ENCODE peak calls at places on chromosomes 7 and 10, in six cellular contexts. One of them, this sample, is unnamed.

GRCh38 chr7:151677581-151678226 is 158.0 kb upstream of the RHEB start:
- DNase-seq in renal cortical epithelial cell: no peak
- DNase-seq in pons: no peak
- DNase-seq in C1 segment of cervical spinal cord: no peak
- DNase-seq in myocyte: no peak
- DNase-seq in NCI-H2081: no peak
- DNase-seq in this sample: peak

GRCh38 chr10:112951349-112952281 is 1.6 kb downstream of the TCF7L2 start:
- DNase-seq in pons: peak
- DNase-seq in renal cortical epithelial cell: peak
- DNase-seq in myocyte: peak
- DNase-seq in NCI-H2081: no peak
- DNase-seq in C1 segment of cervical spinal cord: peak
- DNase-seq in this sample: peak

GRCh38 chr7:112201421-112201820 is 4.8 kb downstream of the DOCK4 start:
- DNase-seq in pons: no peak
- DNase-seq in renal cortical epithelial cell: peak
- DNase-seq in myocyte: no peak
- DNase-seq in C1 segment of cervical spinal cord: no peak
- DNase-seq in NCI-H2081: no peak
- DNase-seq in this sample: no peak

GRCh38 chr7:142782922-142783900 is 12.4 kb downstream of the PRSS2 start:
- DNase-seq in myocyte: peak
- DNase-seq in pons: peak
- DNase-seq in renal cortical epithelial cell: peak
- DNase-seq in NCI-H2081: peak
- DNase-seq in C1 segment of cervical spinal cord: peak
- DNase-seq in this sample: peak

GRCh38 chr10:83458611-83459010 is 680.7 kb upstream of the GHITM start:
- DNase-seq in pons: no peak
- DNase-seq in myocyte: no peak
- DNase-seq in C1 segment of cervical spinal cord: no peak
- DNase-seq in NCI-H2081: no peak
- DNase-seq in renal cortical epithelial cell: no peak
- DNase-seq in this sample: no peak

GRCh38 chr10:132252412-132252811 is 55.3 kb downstream of the STK32C start:
- DNase-seq in NCI-H2081: no peak
- DNase-seq in pons: no peak
- DNase-seq in myocyte: no peak
- DNase-seq in C1 segment of cervical spinal cord: no peak
- DNase-seq in renal cortical epithelial cell: no peak
- DNase-seq in this sample: no peak

GRCh38 chr7:7772385-7772784 is 54.0 kb upstream of the RPA3 start:
- DNase-seq in pons: peak
- DNase-seq in NCI-H2081: no peak
- DNase-seq in renal cortical epithelial cell: peak
- DNase-seq in myocyte: peak
- DNase-seq in C1 segment of cervical spinal cord: no peak
- DNase-seq in this sample: no peak

GRCh38 chr10:499991-500390 is 189.5 kb downstream of the DIP2C start:
- DNase-seq in NCI-H2081: no peak
- DNase-seq in C1 segment of cervical spinal cord: no peak
- DNase-seq in renal cortical epithelial cell: no peak
- DNase-seq in myocyte: no peak
- DNase-seq in pons: no peak
- DNase-seq in this sample: no peak

GRCh38 chr10:22230331-22230833 is 12.6 kb upstream of the EBLN1 start:
- DNase-seq in NCI-H2081: peak
- DNase-seq in C1 segment of cervical spinal cord: no peak
- DNase-seq in renal cortical epithelial cell: peak
- DNase-seq in myocyte: peak
- DNase-seq in pons: peak
- DNase-seq in this sample: no peak

GRCh38 chr7:75884401-75884800 is 5.6 kb downstream of the RHBDD2 start:
- DNase-seq in renal cortical epithelial cell: no peak
- DNase-seq in myocyte: no peak
- DNase-seq in NCI-H2081: no peak
- DNase-seq in pons: no peak
- DNase-seq in C1 segment of cervical spinal cord: no peak
- DNase-seq in this sample: no peak

GRCh38 chr7:27316311-27316710 is 73.7 kb downstream of the EVX1 start:
- DNase-seq in NCI-H2081: no peak
- DNase-seq in C1 segment of cervical spinal cord: no peak
- DNase-seq in pons: no peak
- DNase-seq in renal cortical epithelial cell: no peak
- DNase-seq in myocyte: peak
- DNase-seq in this sample: no peak

GRCh38 chr7:22841954-22842353 is 19.3 kb upstream of the TOMM7 start:
- DNase-seq in pons: no peak
- DNase-seq in myocyte: peak
- DNase-seq in C1 segment of cervical spinal cord: no peak
- DNase-seq in NCI-H2081: no peak
- DNase-seq in renal cortical epithelial cell: no peak
- DNase-seq in this sample: no peak

GRCh38 chr7:106417273-106417902 is 132.6 kb upstream of the NAMPT start:
- DNase-seq in pons: no peak
- DNase-seq in myocyte: peak
- DNase-seq in renal cortical epithelial cell: peak
- DNase-seq in NCI-H2081: no peak
- DNase-seq in C1 segment of cervical spinal cord: no peak
- DNase-seq in this sample: no peak

GRCh38 chr7:13898957-13899670 is 90.4 kb downstream of the ETV1 start:
- DNase-seq in C1 segment of cervical spinal cord: no peak
- DNase-seq in renal cortical epithelial cell: no peak
- DNase-seq in pons: peak
- DNase-seq in NCI-H2081: no peak
- DNase-seq in myocyte: no peak
- DNase-seq in this sample: no peak

GRCh38 chr10:62354941-62355340 is 19.2 kb upstream of the ZNF365 start:
- DNase-seq in NCI-H2081: no peak
- DNase-seq in pons: no peak
- DNase-seq in myocyte: no peak
- DNase-seq in renal cortical epithelial cell: no peak
- DNase-seq in C1 segment of cervical spinal cord: no peak
- DNase-seq in this sample: no peak

GRCh38 chr7:114047889-114048288 is 129.1 kb upstream of the PPP1R3A start:
- DNase-seq in pons: no peak
- DNase-seq in NCI-H2081: no peak
- DNase-seq in myocyte: peak
- DNase-seq in renal cortical epithelial cell: peak
- DNase-seq in C1 segment of cervical spinal cord: no peak
- DNase-seq in this sample: no peak

GRCh38 chr10:52319926-52320325 is 5.8 kb downstream of the DKK1 start:
- DNase-seq in myocyte: no peak
- DNase-seq in renal cortical epithelial cell: no peak
- DNase-seq in NCI-H2081: no peak
- DNase-seq in pons: no peak
- DNase-seq in C1 segment of cervical spinal cord: no peak
- DNase-seq in this sample: no peak

GRCh38 chr10:21534611-21535493 is 820 bp downstream of the MLLT10 start:
- DNase-seq in C1 segment of cervical spinal cord: peak
- DNase-seq in renal cortical epithelial cell: no peak
- DNase-seq in myocyte: peak
- DNase-seq in NCI-H2081: peak
- DNase-seq in pons: peak
- DNase-seq in this sample: peak

GRCh38 chr7:115707236-115707635 is 323.3 kb downstream of the TFEC start:
- DNase-seq in NCI-H2081: peak
- DNase-seq in myocyte: peak
- DNase-seq in pons: no peak
- DNase-seq in renal cortical epithelial cell: peak
- DNase-seq in C1 segment of cervical spinal cord: no peak
- DNase-seq in this sample: no peak